ENCODE peak calls at places on chromosome 9, in five cellular contexts. J is activated T-helper 1 cell treated with anti-CD3 and anti-CD28 coated beads, Interleukin-2, amount 50 U/mL, for 16 hours; S is activated CD8-positive, alpha-beta memory T cell treated with anti-CD3 and anti-CD28 coated beads, Interleukin-2, amount 50 U/mL, for 48 hours; M is NCI-H460; I is HTR-8/SVneo. C is an unnamed sample.

GRCh38 chr9:126393876-126394275 is 67.2 kb downstream of the MVB12B start:
- DNase-seq in I (no peak), M (no peak), J (no peak), S (no peak), C (no peak)

GRCh38 chr9:136024286-136024685 is 63.1 kb upstream of the UBAC1 start:
- DNase-seq in I (no peak), S (no peak), M (no peak), J (no peak), C (no peak)

GRCh38 chr9:69307446-69308216 is 17.4 kb upstream of the ENTREP1 start:
- DNase-seq in J (no peak), I (no peak), M (no peak), S (no peak), C (no peak)

GRCh38 chr9:13750061-13750460 is 470.6 kb upstream of the MPDZ start:
- DNase-seq in M (no peak), I (peak; percentile 19), S (no peak), J (no peak), C (no peak)

GRCh38 chr9:81132318-81132717 is 557.0 kb downstream of the TLE1 start:
- DNase-seq in I (no peak), S (no peak), M (no peak), J (no peak), C (no peak)

GRCh38 chr9:76414656-76415055 is 20.4 kb upstream of the RFK start:
- DNase-seq in J (no peak), I (no peak), M (no peak), S (no peak), C (no peak)

GRCh38 chr9:85414399-85414798 is 327.4 kb downstream of the AGTPBP1 start:
- DNase-seq in M (no peak), J (no peak), I (no peak), S (no peak), C (no peak)

GRCh38 chr9:135734616-135735144 is 32.7 kb downstream of the KCNT1 start:
- DNase-seq in M (no peak), S (no peak), J (no peak), I (no peak), C (no peak)

GRCh38 chr9:801399-802071 is 40.0 kb upstream of the DMRT1 start:
- DNase-seq in J (no peak), M (no peak), S (no peak), I (no peak), C (no peak)

GRCh38 chr9:134258332-134258731 is 67.9 kb upstream of the RXRA start:
- DNase-seq in M (no peak), J (no peak), S (no peak), I (no peak), C (no peak)

GRCh38 chr9:124222918-124223720 is 34.6 kb upstream of the NEK6 start:
- DNase-seq in M (no peak), I (no peak), J (no peak), S (no peak), C (peak; percentile 86)

GRCh38 chr9:69172895-69173294 is 1.2 kb upstream of the TJP2 start:
- DNase-seq in M (no peak), J (no peak), S (no peak), I (no peak), C (no peak)

GRCh38 chr9:114720296-114720695 is 38.3 kb upstream of the TEX48 start:
- DNase-seq in I (no peak), S (no peak), J (no peak), M (no peak), C (no peak)

GRCh38 chr9:27150758-27151431 is 41.9 kb downstream of the TEK start:
- DNase-seq in I (no peak), S (no peak), J (no peak), M (no peak), C (no peak)

GRCh38 chr9:130399768-130400167 is 45.0 kb upstream of the ASS1 start:
- DNase-seq in S (no peak), J (no peak), I (no peak), M (no peak), C (no peak)

GRCh38 chr9:13823021-13823420 is 490.9 kb downstream of the NFIB start:
- DNase-seq in M (no peak), I (no peak), J (no peak), S (no peak), C (no peak)

GRCh38 chr9:89361031-89361430 is 42.7 kb downstream of the SECISBP2 start:
- DNase-seq in I (no peak), M (no peak), J (no peak), S (no peak), C (no peak)